ENCODE peak calls at places on chromosomes 2 and 18, in nine cellular contexts. One of them, this sample, is unnamed.

GRCh38 chr2:233953106-233953801 is 36.1 kb downstream of the TRPM8 start:
- DNase-seq in dorsolateral prefrontal cortex: no peak
- DNase-seq in lower lobe of right lung: no peak
- DNase-seq in choroid plexus epithelial cell: no peak
- DNase-seq in AG10803: peak
- DNase-seq in GM23338: no peak
- DNase-seq in left ventricle myocardium inferior: no peak
- DNase-seq in HFF-Myc: no peak
- DNase-seq in GM12878: no peak
- DNase-seq in this sample: no peak

GRCh38 chr2:231781798-231782726 is 980 bp upstream of the PDE6D start:
- DNase-seq in dorsolateral prefrontal cortex: no peak
- DNase-seq in lower lobe of right lung: no peak
- DNase-seq in choroid plexus epithelial cell: peak
- DNase-seq in AG10803: peak
- DNase-seq in GM23338: peak
- DNase-seq in left ventricle myocardium inferior: no peak
- DNase-seq in HFF-Myc: no peak
- DNase-seq in GM12878: peak
- DNase-seq in this sample: no peak

GRCh38 chr2:96771792-96772618 is 11.3 kb downstream of the CNNM4 start:
- DNase-seq in dorsolateral prefrontal cortex: no peak
- DNase-seq in lower lobe of right lung: peak
- DNase-seq in choroid plexus epithelial cell: no peak
- DNase-seq in AG10803: no peak
- DNase-seq in GM23338: no peak
- DNase-seq in left ventricle myocardium inferior: no peak
- DNase-seq in HFF-Myc: no peak
- DNase-seq in GM12878: no peak
- DNase-seq in this sample: no peak

GRCh38 chr2:133209325-133209724 is 358.9 kb downstream of the NCKAP5 start:
- DNase-seq in dorsolateral prefrontal cortex: no peak
- DNase-seq in lower lobe of right lung: no peak
- DNase-seq in choroid plexus epithelial cell: no peak
- DNase-seq in AG10803: no peak
- DNase-seq in GM23338: no peak
- DNase-seq in left ventricle myocardium inferior: no peak
- DNase-seq in HFF-Myc: no peak
- DNase-seq in GM12878: no peak
- DNase-seq in this sample: no peak

GRCh38 chr18:24065942-24066341 is 51.4 kb downstream of the TTC39C start:
- DNase-seq in dorsolateral prefrontal cortex: no peak
- DNase-seq in lower lobe of right lung: no peak
- DNase-seq in choroid plexus epithelial cell: no peak
- DNase-seq in AG10803: no peak
- DNase-seq in GM23338: no peak
- DNase-seq in left ventricle myocardium inferior: no peak
- DNase-seq in HFF-Myc: no peak
- DNase-seq in GM12878: no peak
- DNase-seq in this sample: no peak

GRCh38 chr2:102826904-102827303 is 65.1 kb downstream of the TMEM182 start:
- DNase-seq in dorsolateral prefrontal cortex: no peak
- DNase-seq in lower lobe of right lung: no peak
- DNase-seq in choroid plexus epithelial cell: peak
- DNase-seq in AG10803: peak
- DNase-seq in GM23338: peak
- DNase-seq in left ventricle myocardium inferior: peak
- DNase-seq in HFF-Myc: peak
- DNase-seq in GM12878: no peak
- DNase-seq in this sample: no peak

GRCh38 chr18:13568443-13569392 is 157.6 kb downstream of the FAM210A start:
- DNase-seq in dorsolateral prefrontal cortex: no peak
- DNase-seq in lower lobe of right lung: no peak
- DNase-seq in choroid plexus epithelial cell: no peak
- DNase-seq in AG10803: no peak
- DNase-seq in GM23338: no peak
- DNase-seq in left ventricle myocardium inferior: no peak
- DNase-seq in HFF-Myc: no peak
- DNase-seq in GM12878: peak
- DNase-seq in this sample: no peak

GRCh38 chr2:170005702-170006101 is 172.2 kb upstream of the MYO3B start:
- DNase-seq in dorsolateral prefrontal cortex: no peak
- DNase-seq in lower lobe of right lung: no peak
- DNase-seq in choroid plexus epithelial cell: no peak
- DNase-seq in AG10803: no peak
- DNase-seq in GM23338: peak
- DNase-seq in left ventricle myocardium inferior: no peak
- DNase-seq in HFF-Myc: no peak
- DNase-seq in GM12878: no peak
- DNase-seq in this sample: no peak

GRCh38 chr2:53874401-53874950 is 14.7 kb upstream of the GPR75 start:
- DNase-seq in dorsolateral prefrontal cortex: no peak
- DNase-seq in lower lobe of right lung: no peak
- DNase-seq in choroid plexus epithelial cell: no peak
- DNase-seq in AG10803: no peak
- DNase-seq in GM23338: no peak
- DNase-seq in left ventricle myocardium inferior: no peak
- DNase-seq in HFF-Myc: no peak
- DNase-seq in GM12878: no peak
- DNase-seq in this sample: no peak

GRCh38 chr2:43475922-43476321 is 119.9 kb downstream of the THADA start:
- DNase-seq in dorsolateral prefrontal cortex: no peak
- DNase-seq in lower lobe of right lung: no peak
- DNase-seq in choroid plexus epithelial cell: no peak
- DNase-seq in AG10803: no peak
- DNase-seq in GM23338: no peak
- DNase-seq in left ventricle myocardium inferior: no peak
- DNase-seq in HFF-Myc: no peak
- DNase-seq in GM12878: no peak
- DNase-seq in this sample: no peak

GRCh38 chr18:79520473-79521390 is 125.0 kb downstream of the NFATC1 start:
- DNase-seq in dorsolateral prefrontal cortex: no peak
- DNase-seq in lower lobe of right lung: peak
- DNase-seq in choroid plexus epithelial cell: no peak
- DNase-seq in AG10803: no peak
- DNase-seq in GM23338: no peak
- DNase-seq in left ventricle myocardium inferior: no peak
- DNase-seq in HFF-Myc: no peak
- DNase-seq in GM12878: no peak
- DNase-seq in this sample: no peak

GRCh38 chr2:120550893-120551446 is 184.7 kb upstream of the GLI2 start:
- DNase-seq in dorsolateral prefrontal cortex: no peak
- DNase-seq in lower lobe of right lung: no peak
- DNase-seq in choroid plexus epithelial cell: no peak
- DNase-seq in AG10803: no peak
- DNase-seq in GM23338: no peak
- DNase-seq in left ventricle myocardium inferior: no peak
- DNase-seq in HFF-Myc: no peak
- DNase-seq in GM12878: no peak
- DNase-seq in this sample: no peak

GRCh38 chr2:216189410-216189809 is 80.3 kb downstream of the XRCC5 start:
- DNase-seq in dorsolateral prefrontal cortex: no peak
- DNase-seq in lower lobe of right lung: no peak
- DNase-seq in choroid plexus epithelial cell: peak
- DNase-seq in AG10803: no peak
- DNase-seq in GM23338: no peak
- DNase-seq in left ventricle myocardium inferior: no peak
- DNase-seq in HFF-Myc: no peak
- DNase-seq in GM12878: no peak
- DNase-seq in this sample: no peak

GRCh38 chr2:64727843-64728463 is 74.2 kb upstream of the SERTAD2 start:
- DNase-seq in dorsolateral prefrontal cortex: no peak
- DNase-seq in lower lobe of right lung: no peak
- DNase-seq in choroid plexus epithelial cell: no peak
- DNase-seq in AG10803: no peak
- DNase-seq in GM23338: peak
- DNase-seq in left ventricle myocardium inferior: no peak
- DNase-seq in HFF-Myc: no peak
- DNase-seq in GM12878: no peak
- DNase-seq in this sample: no peak

GRCh38 chr2:26178746-26179436 is 6.0 kb downstream of the GAREM2 start:
- DNase-seq in dorsolateral prefrontal cortex: no peak
- DNase-seq in lower lobe of right lung: peak
- DNase-seq in choroid plexus epithelial cell: no peak
- DNase-seq in AG10803: peak
- DNase-seq in GM23338: peak
- DNase-seq in left ventricle myocardium inferior: peak
- DNase-seq in HFF-Myc: no peak
- DNase-seq in GM12878: no peak
- DNase-seq in this sample: no peak

GRCh38 chr18:54389143-54389505 is 31.4 kb downstream of the C18orf54 start:
- DNase-seq in dorsolateral prefrontal cortex: no peak
- DNase-seq in lower lobe of right lung: no peak
- DNase-seq in choroid plexus epithelial cell: no peak
- DNase-seq in AG10803: no peak
- DNase-seq in GM23338: no peak
- DNase-seq in left ventricle myocardium inferior: no peak
- DNase-seq in HFF-Myc: no peak
- DNase-seq in GM12878: no peak
- DNase-seq in this sample: no peak
- H3K4me3 ChIP-seq in dorsolateral prefrontal cortex: no peak
- H3K4me3 ChIP-seq in lower lobe of right lung: no peak
- H3K4me3 ChIP-seq in choroid plexus epithelial cell: no peak
- H3K4me3 ChIP-seq in AG10803: no peak
- H3K4me3 ChIP-seq in GM23338: no peak
- H3K4me3 ChIP-seq in left ventricle myocardium inferior: no peak
- H3K4me3 ChIP-seq in HFF-Myc: no peak
- H3K4me3 ChIP-seq in GM12878: no peak
- H3K4me3 ChIP-seq in this sample: no peak

GRCh38 chr2:159558479-159558878 is 57.9 kb downstream of the BAZ2B start:
- DNase-seq in dorsolateral prefrontal cortex: no peak
- DNase-seq in lower lobe of right lung: no peak
- DNase-seq in choroid plexus epithelial cell: peak
- DNase-seq in AG10803: no peak
- DNase-seq in GM23338: no peak
- DNase-seq in left ventricle myocardium inferior: no peak
- DNase-seq in HFF-Myc: no peak
- DNase-seq in GM12878: no peak
- DNase-seq in this sample: no peak

GRCh38 chr2:159555651-159556392 is 60.5 kb downstream of the BAZ2B start:
- DNase-seq in dorsolateral prefrontal cortex: no peak
- DNase-seq in lower lobe of right lung: no peak
- DNase-seq in choroid plexus epithelial cell: peak
- DNase-seq in AG10803: no peak
- DNase-seq in GM23338: no peak
- DNase-seq in left ventricle myocardium inferior: no peak
- DNase-seq in HFF-Myc: no peak
- DNase-seq in GM12878: no peak
- DNase-seq in this sample: no peak

GRCh38 chr2:159561242-159561641 is 55.1 kb downstream of the BAZ2B start:
- DNase-seq in dorsolateral prefrontal cortex: no peak
- DNase-seq in lower lobe of right lung: no peak
- DNase-seq in choroid plexus epithelial cell: no peak
- DNase-seq in AG10803: no peak
- DNase-seq in GM23338: no peak
- DNase-seq in left ventricle myocardium inferior: no peak
- DNase-seq in HFF-Myc: no peak
- DNase-seq in GM12878: no peak
- DNase-seq in this sample: no peak

GRCh38 chr2:159559034-159559433 is 57.3 kb downstream of the BAZ2B start:
- DNase-seq in dorsolateral prefrontal cortex: no peak
- DNase-seq in lower lobe of right lung: no peak
- DNase-seq in choroid plexus epithelial cell: no peak
- DNase-seq in AG10803: no peak
- DNase-seq in GM23338: no peak
- DNase-seq in left ventricle myocardium inferior: no peak
- DNase-seq in HFF-Myc: no peak
- DNase-seq in GM12878: no peak
- DNase-seq in this sample: no peak

DNA sequence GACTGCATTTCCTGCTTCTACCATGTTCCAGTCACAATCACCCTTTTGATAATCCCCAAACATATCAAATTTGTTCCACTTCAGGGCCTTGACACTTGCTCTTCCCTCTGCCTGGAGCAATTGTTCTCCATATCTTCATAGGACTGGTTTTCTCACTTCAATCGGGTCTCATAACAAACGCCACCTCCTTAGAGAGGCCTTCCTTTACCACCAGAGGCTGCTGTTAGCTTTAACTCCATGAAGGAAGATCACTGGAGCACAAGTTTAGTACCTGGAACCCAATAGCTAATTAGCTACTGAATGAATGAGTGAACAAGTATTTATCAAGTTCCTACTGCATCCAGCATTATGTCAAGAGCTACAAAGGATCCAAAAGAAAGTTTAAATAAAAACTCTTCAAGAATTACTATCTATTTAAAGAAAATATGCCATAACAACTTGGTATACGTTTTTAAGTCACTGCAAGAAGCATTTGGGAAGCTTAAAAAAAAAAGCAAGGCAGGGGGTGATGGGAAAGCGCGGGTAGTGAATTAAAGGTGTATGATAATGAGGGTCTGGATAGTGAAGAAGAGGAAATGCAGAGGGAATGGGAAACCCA is 58.8 kb downstream of the BAZ2B start:
- DNase-seq in dorsolateral prefrontal cortex: no peak
- DNase-seq in lower lobe of right lung: no peak
- DNase-seq in choroid plexus epithelial cell: peak
- DNase-seq in AG10803: peak
- DNase-seq in GM23338: peak
- DNase-seq in left ventricle myocardium inferior: no peak
- DNase-seq in HFF-Myc: no peak
- DNase-seq in GM12878: peak
- DNase-seq in this sample: no peak
- TF ChIP-seq CTCF in dorsolateral prefrontal cortex: no peak
- TF ChIP-seq CTCF in lower lobe of right lung: peak
- TF ChIP-seq CTCF in choroid plexus epithelial cell: peak
- TF ChIP-seq CTCF in AG10803: peak
- TF ChIP-seq CTCF in GM23338: peak
- TF ChIP-seq CTCF in left ventricle myocardium inferior: peak
- TF ChIP-seq CTCF in HFF-Myc: peak
- TF ChIP-seq CTCF in GM12878: no peak
- TF ChIP-seq CTCF in this sample: no peak

GRCh38 chr2:12500899-12501298 is 215.8 kb upstream of the TRIB2 start:
- DNase-seq in dorsolateral prefrontal cortex: no peak
- DNase-seq in lower lobe of right lung: no peak
- DNase-seq in choroid plexus epithelial cell: no peak
- DNase-seq in AG10803: no peak
- DNase-seq in GM23338: no peak
- DNase-seq in left ventricle myocardium inferior: no peak
- DNase-seq in HFF-Myc: no peak
- DNase-seq in GM12878: no peak
- DNase-seq in this sample: no peak
- H3K4me3 ChIP-seq in dorsolateral prefrontal cortex: no peak
- H3K4me3 ChIP-seq in lower lobe of right lung: no peak
- H3K4me3 ChIP-seq in choroid plexus epithelial cell: no peak
- H3K4me3 ChIP-seq in AG10803: no peak
- H3K4me3 ChIP-seq in GM23338: no peak
- H3K4me3 ChIP-seq in left ventricle myocardium inferior: no peak
- H3K4me3 ChIP-seq in HFF-Myc: no peak
- H3K4me3 ChIP-seq in GM12878: no peak
- H3K4me3 ChIP-seq in this sample: no peak

DNA sequence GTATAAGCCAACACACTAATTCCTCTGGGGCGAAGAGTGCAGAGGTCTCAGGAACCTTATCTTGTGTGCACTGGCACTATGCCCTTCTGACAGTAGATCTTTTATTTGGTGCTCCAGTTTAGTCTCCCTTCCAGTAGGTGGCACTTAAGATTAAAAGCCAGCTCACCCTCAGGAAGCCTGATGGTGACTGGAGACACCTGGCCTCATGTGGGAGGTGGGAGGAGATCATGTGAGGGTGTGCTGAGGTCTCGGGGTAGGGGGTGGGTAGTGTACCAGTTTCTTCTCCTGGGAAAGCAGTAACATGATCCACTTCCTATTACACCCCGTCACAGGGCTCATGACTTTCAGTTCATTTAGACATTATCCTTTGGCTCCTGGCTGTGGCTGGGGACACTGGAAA is 654.9 kb downstream of the ADCYAP1 start:
- DNase-seq in dorsolateral prefrontal cortex: no peak
- DNase-seq in lower lobe of right lung: no peak
- DNase-seq in choroid plexus epithelial cell: no peak
- DNase-seq in AG10803: no peak
- DNase-seq in GM23338: peak
- DNase-seq in left ventricle myocardium inferior: no peak
- DNase-seq in HFF-Myc: no peak
- DNase-seq in GM12878: no peak
- DNase-seq in this sample: no peak
- TF ChIP-seq CTCF in dorsolateral prefrontal cortex: no peak
- TF ChIP-seq CTCF in lower lobe of right lung: no peak
- TF ChIP-seq CTCF in choroid plexus epithelial cell: no peak
- TF ChIP-seq CTCF in AG10803: no peak
- TF ChIP-seq CTCF in GM23338: peak
- TF ChIP-seq CTCF in left ventricle myocardium inferior: no peak
- TF ChIP-seq CTCF in HFF-Myc: no peak
- TF ChIP-seq CTCF in GM12878: no peak
- TF ChIP-seq CTCF in this sample: no peak